ENCODE peak calls at places on chromosomes 4 and X, in seven cellular contexts. X is mesenchymal stem cell, C is H9, D is neuronal stem cell, S is trophoblast cell, W is IMR-90, G is H1. Q is an unnamed sample.
A peak's percentile ranks its signal among the peaks of the same experiment; 100 is the strongest.

GRCh38 chrX:11724122-11725017 is 33.7 kb upstream of the MSL3 start:
- DNase-seq in X (peak; percentile 48), C (no peak), D (peak; percentile 1), S (no peak), W (peak; percentile 41), G (no peak), Q (peak; percentile 11)

GRCh38 chr4:176482972-176483371 is 163.2 kb downstream of the SPCS3 start:
- DNase-seq in X (no peak), C (no peak), D (no peak), S (no peak), W (no peak), G (no peak), Q (no peak)

GRCh38 chr4:25578431-25578830 is 77.2 kb upstream of the SLC34A2 start:
- DNase-seq in X (no peak), C (peak; percentile 46), D (no peak), S (no peak), W (no peak), G (peak; percentile 36), Q (no peak)

GRCh38 chr4:169305651-169306050 is 34.9 kb upstream of the SH3RF1 start:
- DNase-seq in X (peak; percentile 17), C (no peak), D (no peak), S (no peak), W (peak; percentile 10), G (no peak), Q (no peak)

GRCh38 chr4:10164877-10165283 is 48.3 kb upstream of the WDR1 start:
- DNase-seq in X (peak; percentile 16), C (peak; percentile 47), D (peak; percentile 36), S (peak; percentile 48), W (peak; percentile 42), G (peak; percentile 15), Q (peak; percentile 54)

GRCh38 chr4:55500072-55500471 is 46.6 kb downstream of the CLOCK start:
- DNase-seq in X (no peak), C (no peak), D (no peak), S (no peak), W (no peak), G (no peak), Q (no peak)

GRCh38 chrX:20144491-20144890 is 2.9 kb upstream of the EIF1AX start:
- DNase-seq in X (peak; percentile 24), C (no peak), D (no peak), S (no peak), W (peak; percentile 82), G (no peak), Q (no peak)

GRCh38 chr4:182975806-182976205 is 58.6 kb upstream of the DCTD start:
- DNase-seq in X (peak; percentile 93), C (no peak), D (no peak), S (no peak), W (peak; percentile 90), G (no peak), Q (no peak)

GRCh38 chr4:100289980-100290379 is 99.7 kb upstream of the DDIT4L start:
- DNase-seq in X (no peak), C (no peak), D (no peak), S (no peak), W (no peak), G (no peak), Q (no peak)

GRCh38 chrX:19725545-19726102 is 161.8 kb downstream of the SH3KBP1 start:
- DNase-seq in X (peak; percentile 78), C (no peak), D (no peak), S (peak; percentile 76), W (peak; percentile 12), G (no peak), Q (no peak)

GRCh38 chr4:18937080-18937479 is 915.5 kb upstream of the LCORL start:
- DNase-seq in X (no peak), C (no peak), D (no peak), S (no peak), W (no peak), G (no peak), Q (no peak)

GRCh38 chr4:153112071-153112460 is 92.2 kb upstream of the TRIM2 start:
- DNase-seq in X (no peak), C (no peak), D (no peak), S (peak; percentile 99), W (no peak), G (no peak), Q (no peak)

GRCh38 chr4:64767547-64767946 is 358.3 kb upstream of the TECRL start:
- DNase-seq in X (no peak), C (no peak), D (no peak), S (no peak), W (no peak), G (no peak), Q (no peak)
- H2BK120ac ChIP-seq in X (no peak overlapping the region), C (no peak overlapping the region), D (no peak overlapping the region), S (no peak overlapping the region), W (no peak overlapping the region), G (no peak overlapping the region), Q (no peak overlapping the region)

GRCh38 chr4:45241976-45242375 is 515.6 kb upstream of the GNPDA2 start:
- DNase-seq in X (no peak), C (no peak), D (no peak), S (no peak), W (no peak), G (no peak), Q (no peak)
- H2BK120ac ChIP-seq in X (no peak overlapping the region), C (no peak overlapping the region), D (no peak overlapping the region), S (no peak overlapping the region), W (no peak overlapping the region), G (no peak overlapping the region), Q (no peak overlapping the region)

GRCh38 chr4:23305026-23305425 is 584.8 kb downstream of the PPARGC1A start:
- DNase-seq in X (peak; percentile 26), C (no peak), D (no peak), S (no peak), W (no peak), G (no peak), Q (no peak)
- H2BK120ac ChIP-seq in X (no peak overlapping the region), C (no peak overlapping the region), D (no peak overlapping the region), S (no peak overlapping the region), W (no peak overlapping the region), G (no peak overlapping the region), Q (no peak overlapping the region)

GRCh38 chr4:136946307-136946907 is 585.9 kb downstream of the PCDH18 start:
- DNase-seq in X (no peak), C (no peak), D (no peak), S (no peak), W (no peak), G (no peak), Q (no peak)
- H2BK120ac ChIP-seq in X (no peak overlapping the region), C (no peak overlapping the region), D (no peak overlapping the region), S (no peak overlapping the region), W (no peak overlapping the region), G (no peak overlapping the region), Q (no peak overlapping the region)

GRCh38 chr4:174377613-174378012 is 93.9 kb downstream of the CEP44 start:
- DNase-seq in X (peak; percentile 70), C (no peak), D (no peak), S (no peak), W (peak; percentile 2), G (no peak), Q (no peak)
- H2BK120ac ChIP-seq in X (no peak overlapping the region), C (no peak overlapping the region), D (no peak overlapping the region), S (no peak overlapping the region), W (no peak overlapping the region), G (no peak overlapping the region), Q (no peak overlapping the region)

GRCh38 chrX:103414561-103414960 is 38.2 kb downstream of the BEX3 start:
- DNase-seq in X (no peak), C (no peak), D (no peak), S (no peak), W (no peak), G (no peak), Q (no peak)
- H2BK120ac ChIP-seq in X (no peak overlapping the region), C (no peak overlapping the region), D (no peak overlapping the region), S (no peak overlapping the region), W (peak overlapping the region; percentile 28), G (no peak overlapping the region), Q (no peak overlapping the region)

GRCh38 chrX:47498411-47498810 is 15.4 kb upstream of the ZNF41 start:
- DNase-seq in X (no peak), C (no peak), D (no peak), S (peak; percentile 42), W (no peak), G (no peak), Q (no peak)
- H2BK120ac ChIP-seq in X (no peak overlapping the region), C (no peak overlapping the region), D (no peak overlapping the region), S (no peak overlapping the region), W (no peak overlapping the region), G (no peak overlapping the region), Q (no peak overlapping the region)

DNA sequence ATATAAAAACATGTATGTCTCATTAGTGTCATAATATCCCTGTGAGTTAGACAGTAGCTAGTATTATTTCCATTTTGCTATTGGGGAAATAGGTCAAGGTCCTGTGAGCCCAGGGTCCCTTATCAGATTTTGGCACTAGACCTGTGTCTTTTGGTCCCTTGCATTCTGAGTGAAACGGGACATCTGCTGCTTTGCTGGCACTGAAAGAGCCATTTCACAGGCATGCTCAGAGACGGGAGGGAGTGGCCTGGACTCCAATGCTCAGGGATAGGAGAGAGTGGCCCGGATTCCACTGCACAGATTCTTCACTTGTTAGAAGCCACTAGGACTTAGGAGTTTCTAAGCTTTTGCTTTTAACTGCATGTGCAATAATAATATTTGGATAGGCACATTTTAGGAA is 177.2 kb downstream of the TSPAN5 start:
- DNase-seq in X (no peak), C (no peak), D (no peak), S (no peak), W (no peak), G (no peak), Q (no peak)
- H2BK120ac ChIP-seq in X (no peak overlapping the region), C (no peak overlapping the region), D (no peak overlapping the region), S (no peak overlapping the region), W (no peak overlapping the region), G (no peak overlapping the region), Q (no peak overlapping the region)